ENCODE peak calls at places on chromosomes 5 and 9, in six cellular contexts. C, R, I, J, B and N are unnamed samples.

GRCh38 chr5:84487963-84488362 is 103.3 kb upstream of the EDIL3 start:
- DNase-seq in C (no peak), R (no peak), I (no peak), J (no peak), B (no peak), N (no peak)

GRCh38 chr5:16690243-16690839 is 73.5 kb upstream of the RETREG1 start:
- DNase-seq in C (no peak), R (no peak), I (peak; percentile 79), J (peak; percentile 19), B (no peak), N (peak; percentile 72)

GRCh38 chr9:87670572-87671264 is 55.2 kb upstream of the CTSL start:
- DNase-seq in C (no peak), R (no peak), I (no peak), J (no peak), B (no peak), N (no peak)

GRCh38 chr5:16819522-16820167 is 116.4 kb downstream of the MYO10 start:
- DNase-seq in C (no peak), R (no peak), I (no peak), J (no peak), B (no peak), N (no peak)

GRCh38 chr5:54624671-54625583 is 107.4 kb downstream of the SNX18 start:
- DNase-seq in C (no peak), R (no peak), I (no peak), J (no peak), B (no peak), N (no peak)

GRCh38 chr9:133842174-133842573 is 104.0 kb upstream of the SARDH start:
- DNase-seq in C (no peak), R (no peak), I (peak; percentile 48), J (no peak), B (no peak), N (no peak)

GRCh38 chr9:8823131-8823895 is 1023.7 kb upstream of the DMAC1 start:
- DNase-seq in C (no peak), R (no peak), I (no peak), J (no peak), B (no peak), N (no peak)

GRCh38 chr5:14399054-14399657 is 182.4 kb upstream of the OTULINL start:
- DNase-seq in C (no peak), R (no peak), I (peak; percentile 48), J (peak; percentile 21), B (no peak), N (no peak)

GRCh38 chr9:16337322-16338029 is 533.0 kb downstream of the BNC2 start:
- DNase-seq in C (no peak), R (no peak), I (no peak), J (peak; percentile 66), B (no peak), N (no peak)

GRCh38 chr9:111622626-111623025 is 8.5 kb upstream of the DNAJC25 start:
- DNase-seq in C (no peak), R (no peak), I (no peak), J (no peak), B (peak; percentile 49), N (no peak)

GRCh38 chr5:102778478-102778877 is 23.4 kb downstream of the PAM start:
- DNase-seq in C (no peak), R (no peak), I (no peak), J (no peak), B (no peak), N (no peak)

GRCh38 chr5:79036769-79037168 is 32.7 kb downstream of the DMGDH start:
- DNase-seq in C (no peak), R (no peak), I (no peak), J (no peak), B (no peak), N (no peak)

GRCh38 chr5:3456121-3456681 is 139.4 kb upstream of the IRX1 start:
- DNase-seq in C (no peak), R (no peak), I (no peak), J (no peak), B (no peak), N (no peak)

GRCh38 chr5:43631182-43631910 is 28.4 kb downstream of the NNT start:
- DNase-seq in C (no peak), R (no peak), I (peak; percentile 91), J (peak; percentile 69), B (peak; percentile 66), N (peak; percentile 86)

GRCh38 chr9:30609713-30610112 is 1774.7 kb upstream of the ACO1 start:
- DNase-seq in C (no peak), R (no peak), I (no peak), J (no peak), B (no peak), N (no peak)

GRCh38 chr9:14344846-14345585 is 31.1 kb upstream of the NFIB start:
- DNase-seq in C (no peak), R (no peak), I (peak; percentile 49), J (no peak), B (peak; percentile 58), N (no peak)

GRCh38 chr9:9229269-9229668 is 1383.5 kb downstream of the PTPRD start:
- DNase-seq in C (no peak), R (no peak), I (no peak), J (no peak), B (no peak), N (no peak)

GRCh38 chr5:22986281-22986680 is 133.1 kb upstream of the CDH12 start:
- DNase-seq in C (no peak), R (no peak), I (no peak), J (no peak), B (no peak), N (no peak)

GRCh38 chr5:111854196-111854595 is 97.2 kb upstream of the NREP start:
- DNase-seq in C (no peak), R (no peak), I (peak; percentile 68), J (no peak), B (no peak), N (no peak)

GRCh38 chr5:138953370-138954256 is 78.5 kb upstream of the LRRTM2 start:
- DNase-seq in C (peak; percentile 84), R (no peak), I (no peak), J (no peak), B (peak; percentile 92), N (peak; percentile 87)

GRCh38 chr9:24616858-24617257 is 71.2 kb upstream of the IZUMO3 start:
- DNase-seq in C (no peak), R (no peak), I (no peak), J (no peak), B (no peak), N (peak; percentile 9)

GRCh38 chr5:119341452-119342349 is 14.1 kb upstream of the TNFAIP8 start:
- DNase-seq in C (no peak), R (no peak), I (no peak), J (no peak), B (no peak), N (no peak)

GRCh38 chr9:136051568-136052432 is 43.3 kb downstream of the NACC2 start:
- DNase-seq in C (peak; percentile 76), R (no peak), I (peak; percentile 86), J (peak; percentile 83), B (no peak), N (peak; percentile 57)

GRCh38 chr5:36422957-36423356 is 121.3 kb upstream of the RANBP3L start:
- DNase-seq in C (no peak), R (no peak), I (no peak), J (no peak), B (no peak), N (no peak)

GRCh38 chr5:56085205-56085604 is 90.4 kb upstream of the IL6ST start:
- DNase-seq in C (no peak), R (no peak), I (no peak), J (no peak), B (no peak), N (no peak)

GRCh38 chr9:134211811-134212460 is 47.6 kb upstream of the RNU6ATAC start:
- DNase-seq in C (no peak), R (no peak), I (no peak), J (no peak), B (peak; percentile 41), N (no peak)

DNA sequence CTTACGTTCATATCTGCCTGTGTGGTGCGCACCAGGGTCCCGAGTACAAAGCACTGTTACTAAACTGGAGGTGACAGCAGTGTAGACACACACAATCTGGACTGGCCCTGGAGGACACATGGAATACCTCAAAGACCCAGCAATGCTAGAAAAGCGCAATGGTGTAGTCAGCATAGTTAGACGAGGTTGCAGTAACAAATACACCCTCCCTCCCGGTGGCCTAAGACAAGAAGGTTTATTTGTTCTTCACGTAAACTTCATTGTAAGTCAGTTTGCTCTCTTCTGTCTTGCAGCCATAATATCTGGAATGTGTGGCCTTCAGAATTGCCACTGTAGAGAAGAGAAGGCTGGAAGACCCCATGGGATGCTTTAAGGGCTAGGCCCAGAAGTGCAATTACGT is 9.6 kb upstream of the ZFP62 start:
- DNase-seq in C (no peak), R (no peak), I (no peak), J (no peak), B (no peak), N (no peak)
- H3K27ac ChIP-seq in C (no peak overlapping the region), R (peak overlapping the region; percentile 72), I (no peak overlapping the region), J (no peak overlapping the region), B (no peak overlapping the region), N (no peak overlapping the region)

DNA sequence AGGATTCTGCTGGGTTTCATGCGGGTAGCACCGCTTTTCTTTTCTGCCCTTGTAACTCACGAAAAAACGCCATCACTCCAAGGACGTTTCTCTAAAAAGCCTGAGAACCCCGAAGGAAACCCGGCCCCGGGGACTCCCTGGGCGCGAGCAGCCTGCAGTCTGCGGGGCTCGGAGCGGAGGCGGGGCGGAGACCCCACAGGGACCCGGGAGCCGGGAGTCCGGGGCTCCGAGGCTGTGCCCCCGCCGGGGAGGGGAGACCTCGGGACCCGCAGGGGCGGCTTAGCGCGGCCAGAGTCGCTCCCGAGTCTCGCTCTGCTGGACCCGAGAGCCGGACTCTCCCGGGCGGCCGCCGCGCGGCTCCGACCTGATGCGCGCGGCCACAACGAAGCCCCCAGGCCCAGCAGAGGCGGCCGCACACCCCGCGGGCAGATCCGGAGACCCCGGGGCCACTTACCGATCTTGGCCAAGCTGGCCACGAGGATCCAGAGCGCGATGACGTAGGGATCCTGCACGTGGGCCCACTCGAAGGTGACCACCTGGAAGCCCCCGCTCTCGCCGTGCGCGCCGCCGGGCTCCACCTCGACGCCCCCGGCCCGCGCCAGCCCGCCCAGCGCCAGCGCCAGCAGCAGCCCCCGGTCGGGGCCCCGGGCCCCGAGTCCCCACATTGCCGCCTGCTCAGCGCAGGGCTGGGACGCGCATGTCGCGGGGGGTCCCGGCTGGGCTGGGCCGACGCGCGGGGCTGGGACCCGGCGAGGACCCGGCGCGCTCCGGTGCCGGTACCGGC is 399 bp downstream of the SLC9A3 start:
- DNase-seq in C (no peak), R (no peak), I (no peak), J (no peak), B (no peak), N (no peak)
- H3K4me3 ChIP-seq in C (peak overlapping the region; percentile 63), R (peak overlapping the region; percentile 2), I (no peak overlapping the region), J (no peak overlapping the region), B (peak overlapping the region; percentile 25), N (peak overlapping the region; percentile 38)

GRCh38 chr5:174734571-174735497 is 10.5 kb downstream of the MSX2 start:
- DNase-seq in C (no peak), R (no peak), I (peak; percentile 60), J (no peak), B (no peak), N (no peak)
- H3K27ac ChIP-seq in C (no peak overlapping the region), R (no peak overlapping the region), I (peak overlapping the region; percentile 66), J (no peak overlapping the region), B (no peak overlapping the region), N (no peak overlapping the region)

DNA sequence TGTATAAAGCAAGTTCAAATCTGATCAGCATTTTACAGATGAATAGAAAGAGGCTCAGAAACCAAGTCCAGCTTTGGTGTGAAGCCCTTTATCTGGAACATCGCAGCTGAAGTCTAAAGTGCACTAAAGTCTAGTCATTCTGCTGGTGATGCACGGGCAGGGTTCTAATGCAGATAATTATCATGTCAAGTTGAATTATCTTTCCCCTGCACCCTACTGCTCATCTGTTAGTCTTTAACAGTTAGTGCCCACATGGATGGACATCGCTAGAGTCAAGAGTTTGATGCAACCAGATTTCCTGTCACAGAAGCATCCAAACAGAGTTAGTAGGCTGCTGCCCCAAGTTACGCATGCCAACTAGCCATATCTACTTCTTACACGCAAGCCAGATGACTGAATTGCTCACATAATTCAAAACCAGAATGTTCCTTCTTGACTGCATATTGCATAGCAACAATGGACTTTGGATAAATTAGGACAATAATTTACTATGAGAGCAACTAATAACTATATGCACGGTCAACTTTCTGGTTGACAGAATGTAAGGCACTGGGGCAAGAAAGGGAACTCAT is 1.6 kb upstream of the TOMM5 start:
- DNase-seq in C (no peak), R (no peak), I (no peak), J (no peak), B (no peak), N (no peak)
- H3K4me3 ChIP-seq in C (peak overlapping the region; percentile 45), R (peak overlapping the region; percentile 23), I (no peak overlapping the region), J (no peak overlapping the region), B (peak overlapping the region; percentile 24), N (no peak overlapping the region)